ENCODE peak calls at places on chromosomes 11 and 22, in eight cellular contexts. M, W, Z, U, E, J, C and S are unnamed samples.
A peak's percentile ranks its signal among the peaks of the same experiment; 100 is the strongest.

GRCh38 chr11:73496134-73496533 is 101.8 kb downstream of the FAM168A start:
- DNase-seq in C (no peak), U (no peak), M (no peak), E (no peak), W (no peak), Z (no peak), J (no peak), S (no peak)

GRCh38 chr22:30420401-30421178 is 5.0 kb upstream of the MTFP1 start:
- DNase-seq in E (no peak), U (no peak), Z (no peak), C (no peak), J (no peak), M (no peak), W (no peak), S (no peak)

GRCh38 chr11:124622531-124623451 is at the start of gene TBRG1:
- DNase-seq in J (peak; percentile 75), E (peak; percentile 86), Z (peak; percentile 96), C (peak; percentile 94), U (peak; percentile 90), W (no peak), M (peak; percentile 92), S (peak; percentile 89)

GRCh38 chr11:112558691-112559090 is 298.0 kb upstream of the PLET1 start:
- DNase-seq in Z (no peak), C (no peak), U (no peak), W (no peak), M (no peak), E (no peak), J (no peak), S (no peak)

GRCh38 chr11:47004595-47005033 is 68.1 kb downstream of the CSTPP1 start:
- DNase-seq in J (no peak), C (peak; percentile 97), U (peak; percentile 71), W (peak; percentile 93), M (no peak), Z (no peak), E (peak; percentile 81), S (peak; percentile 16)

GRCh38 chr11:18171377-18172000 is 1.1 kb upstream of the MRGPRX4 start:
- DNase-seq in E (no peak), C (no peak), U (no peak), W (no peak), Z (no peak), J (peak; percentile 23), M (peak; percentile 71), S (no peak)

GRCh38 chr11:123249354-123249753 is 54.3 kb upstream of the CLMP start:
- DNase-seq in E (no peak), W (no peak), C (no peak), U (no peak), J (no peak), Z (no peak), M (no peak), S (no peak)

GRCh38 chr11:45042560-45042959 is 91.9 kb upstream of the TP53I11 start:
- DNase-seq in W (no peak), C (no peak), J (no peak), U (no peak), E (no peak), M (no peak), Z (no peak), S (no peak)

GRCh38 chr11:19919050-19919561 is 206.5 kb downstream of the NAV2 start:
- DNase-seq in C (peak; percentile 85), U (peak; percentile 20), Z (no peak), E (peak; percentile 65), W (no peak), J (no peak), M (no peak), S (no peak)
- H3K27ac ChIP-seq in C (peak overlapping the region; percentile 78), U (peak overlapping the region; percentile 21), Z (no peak overlapping the region), E (peak overlapping the region; percentile 14), W (no peak overlapping the region), J (no peak overlapping the region), M (no peak overlapping the region), S (no peak overlapping the region)

DNA sequence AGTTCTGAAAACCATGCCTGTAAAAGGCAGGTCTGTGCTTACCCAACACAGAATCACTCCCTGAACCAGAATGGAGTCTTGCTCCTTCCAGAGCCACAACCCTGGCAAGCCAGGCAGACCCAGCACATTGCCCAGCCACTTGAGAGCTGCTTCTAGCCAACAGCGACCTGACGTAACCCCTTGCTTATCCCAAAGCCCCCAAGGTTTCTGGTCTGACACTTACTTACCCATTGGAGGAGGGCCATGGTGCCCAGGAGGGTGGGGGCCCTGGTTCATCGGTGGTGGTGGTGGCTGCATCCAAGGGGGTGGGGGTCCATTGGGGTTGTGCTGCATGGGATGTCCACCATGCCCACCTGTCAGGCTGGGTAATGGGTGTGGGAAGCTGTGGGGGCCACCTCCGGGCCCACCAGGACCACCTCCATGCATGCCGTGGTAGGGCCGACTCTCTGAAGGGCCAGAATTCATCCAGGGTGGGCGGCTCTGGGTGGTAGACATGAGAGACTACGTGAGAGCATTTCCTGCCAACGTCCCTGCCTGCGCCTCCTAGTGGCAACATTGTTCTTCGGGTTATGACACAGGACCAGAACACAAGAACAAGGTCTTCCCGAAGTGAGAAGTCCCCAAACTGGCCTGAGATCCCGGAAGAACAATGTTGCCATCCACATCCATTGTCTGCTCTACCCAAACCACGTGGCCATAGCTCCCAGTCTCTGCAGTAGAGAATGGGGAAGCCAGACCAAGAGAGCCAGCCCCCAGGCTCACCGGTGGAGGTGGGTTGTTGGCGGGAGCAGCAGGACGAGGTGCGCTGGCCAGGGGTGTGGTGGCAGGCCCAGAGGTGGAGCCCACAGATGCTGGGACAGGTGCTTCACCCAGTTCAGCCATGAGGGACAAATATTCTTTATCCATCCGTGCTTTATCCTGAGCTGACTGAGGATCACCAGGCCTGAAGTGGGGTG is 7.8 kb upstream of the PYGM start:
- DNase-seq in U (peak; percentile 77), E (peak; percentile 73), W (no peak), M (peak; percentile 96), C (peak; percentile 86), J (peak; percentile 45), Z (peak; percentile 91), S (no peak)
- TF ChIP-seq POLR2AphosphoS5 in U (peak; percentile 15), E (no peak), W (no peak), M (no peak), C (no peak), J (no peak), Z (peak; percentile 71), S (peak; percentile 28)

GRCh38 chr22:20205464-20205963 is 54.7 kb upstream of the CCDC188 start:
- DNase-seq in J (no peak), E (no peak), Z (no peak), M (no peak), W (no peak), C (no peak), U (no peak), S (no peak)

GRCh38 chr22:20205964-20206708 is 55.3 kb upstream of the CCDC188 start:
- DNase-seq in J (peak; percentile 75), W (no peak), Z (peak; percentile 92), U (peak; percentile 78), C (peak; percentile 74), M (peak; percentile 70), E (peak; percentile 75), S (peak; percentile 45)

GRCh38 chr22:20206709-20207215 is 55.9 kb upstream of the CCDC188 start:
- DNase-seq in W (no peak), U (peak; percentile 31), C (no peak), E (peak; percentile 58), M (no peak), J (no peak), Z (no peak), S (no peak)

GRCh38 chr22:20208713-20209310 is 58.0 kb upstream of the CCDC188 start:
- DNase-seq in W (no peak), J (no peak), Z (no peak), M (no peak), C (no peak), U (no peak), E (no peak), S (no peak)

DNA sequence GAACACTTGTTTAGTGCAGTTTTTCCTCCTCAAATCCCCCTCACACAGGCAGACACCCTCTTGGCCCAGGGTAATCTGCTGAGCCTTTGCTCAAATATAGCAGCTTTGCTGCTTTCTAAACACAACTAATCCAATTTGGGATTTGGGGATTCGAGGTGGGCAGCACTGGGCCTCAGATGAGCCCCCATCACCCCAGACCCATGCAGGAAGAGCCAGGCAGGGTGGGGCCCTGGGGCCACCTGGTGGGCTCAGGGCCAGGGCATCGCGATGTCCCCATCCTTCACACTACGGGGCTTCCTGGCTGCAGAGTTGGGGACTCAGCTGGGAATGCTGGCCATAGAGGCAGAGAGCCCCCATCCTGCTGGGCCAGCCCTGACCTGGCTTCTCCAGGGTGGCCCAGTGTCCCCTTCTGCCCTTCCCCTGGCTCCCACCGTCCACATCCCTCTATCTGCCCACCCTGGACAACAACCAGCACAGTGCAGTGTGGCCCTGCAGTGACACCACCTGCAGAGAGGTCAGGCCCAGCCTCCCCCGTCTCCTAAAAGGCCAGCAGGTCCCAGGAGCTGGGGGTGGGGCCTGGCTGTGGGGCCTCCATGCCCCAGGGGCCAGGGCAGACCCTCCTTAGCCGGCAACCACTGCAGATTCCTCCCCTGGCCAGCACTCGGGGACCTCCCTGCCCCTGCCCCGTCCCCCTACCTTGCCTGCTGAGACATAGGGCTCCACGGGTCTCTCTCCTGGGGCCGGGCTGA is 56.6 kb upstream of the CCDC188 start:
- DNase-seq in Z (no peak), W (no peak), J (no peak), M (no peak), E (no peak), U (no peak), C (no peak), S (no peak)
- H3K27ac ChIP-seq in Z (peak overlapping the region; percentile 88), W (no peak overlapping the region), J (peak overlapping the region; percentile 83), M (no peak overlapping the region), E (peak overlapping the region; percentile 87), U (peak overlapping the region; percentile 81), C (no peak overlapping the region), S (peak overlapping the region; percentile 72)

GRCh38 chr11:1274501-1274900 is 34.9 kb downstream of the TOLLIP start:
- DNase-seq in Z (peak; percentile 41), C (no peak), E (no peak), U (no peak), J (no peak), M (no peak), W (no peak), S (no peak)

GRCh38 chr11:1276866-1277615 is 32.4 kb downstream of the TOLLIP start:
- DNase-seq in C (no peak), W (no peak), U (no peak), M (no peak), Z (peak; percentile 59), J (no peak), E (no peak), S (no peak)

GRCh38 chr11:1275021-1275420 is 34.4 kb downstream of the TOLLIP start:
- DNase-seq in U (no peak), M (no peak), E (no peak), J (no peak), W (no peak), C (no peak), Z (peak; percentile 48), S (no peak)

GRCh38 chr11:1277936-1278512 is 31.4 kb downstream of the TOLLIP start:
- DNase-seq in W (no peak), J (no peak), M (no peak), U (no peak), Z (peak; percentile 51), E (no peak), C (no peak), S (no peak)

DNA sequence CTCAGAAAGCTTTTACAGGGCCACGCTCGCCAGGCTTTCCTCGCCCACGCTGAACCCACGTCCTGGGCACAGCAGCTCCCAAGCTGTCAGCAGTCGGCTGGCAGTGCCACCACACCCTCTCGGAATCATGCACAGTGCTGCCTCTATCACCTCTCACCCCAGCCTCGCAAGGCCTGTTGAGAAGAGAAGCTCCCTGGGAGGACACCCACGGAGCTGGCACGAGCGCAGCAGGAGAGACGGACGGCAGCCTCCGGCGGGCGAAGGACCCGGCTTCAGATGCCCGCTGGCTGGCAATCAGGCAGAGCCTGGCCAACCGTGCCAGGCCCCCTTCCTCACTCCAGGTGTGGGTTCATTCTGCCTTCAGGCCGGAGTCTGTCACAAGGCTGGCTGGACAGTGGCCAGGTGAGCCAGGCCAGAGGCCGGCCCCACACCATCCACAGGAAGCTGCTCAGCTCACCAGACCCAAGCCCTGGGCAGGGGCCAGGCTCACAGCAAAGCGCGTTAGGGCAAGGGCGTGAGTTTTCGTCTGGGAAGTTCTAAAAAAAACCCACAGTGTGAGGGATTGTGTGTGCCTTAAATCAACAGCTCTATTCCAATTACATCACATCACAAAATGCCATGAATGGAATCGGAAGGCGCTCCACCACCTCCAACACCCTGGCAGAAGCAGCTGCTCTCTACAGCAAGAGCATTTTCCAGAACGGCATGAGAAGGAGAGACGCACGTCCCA is 33.2 kb downstream of the TOLLIP start:
- DNase-seq in J (no peak), Z (peak; percentile 66), E (no peak), W (no peak), M (no peak), C (no peak), U (no peak), S (no peak)
- TF ChIP-seq POLR2AphosphoS5 in J (no peak), Z (no peak), E (no peak), W (no peak), M (no peak), C (no peak), U (no peak), S (no peak)